ENCODE peak calls at places on chromosomes 4 and X, in six cellular contexts. One of them, this sample, is unnamed.

GRCh38 chrX:2299871-2300270 is 200.9 kb downstream of the DHRSX start:
- DNase-seq in osteocyte: no peak
- DNase-seq in brain microvascular endothelial cell: no peak
- DNase-seq in IMR-90: no peak
- DNase-seq in GM10248: no peak
- DNase-seq in natural killer cell: no peak
- DNase-seq in this sample: no peak

GRCh38 chr4:7398104-7398423 is 36.7 kb downstream of the PSAPL1 start:
- DNase-seq in GM10248: no peak
- DNase-seq in natural killer cell: no peak
- DNase-seq in IMR-90: peak; percentile 59
- DNase-seq in osteocyte: no peak
- DNase-seq in brain microvascular endothelial cell: peak; percentile 9
- DNase-seq in this sample: no peak

GRCh38 chrX:100911731-100912130 is 17.0 kb downstream of the XKRX start:
- DNase-seq in osteocyte: no peak
- DNase-seq in brain microvascular endothelial cell: no peak
- DNase-seq in natural killer cell: no peak
- DNase-seq in GM10248: no peak
- DNase-seq in IMR-90: no peak
- DNase-seq in this sample: no peak

GRCh38 chrX:74251006-74251930 is 52.7 kb upstream of the ZCCHC13 start:
- DNase-seq in brain microvascular endothelial cell: no peak
- DNase-seq in natural killer cell: no peak
- DNase-seq in IMR-90: peak; percentile 68
- DNase-seq in osteocyte: no peak
- DNase-seq in GM10248: no peak
- DNase-seq in this sample: peak; percentile 53

GRCh38 chrX:123740006-123740405 is 7.2 kb upstream of the THOC2 start:
- DNase-seq in IMR-90: no peak
- DNase-seq in GM10248: no peak
- DNase-seq in brain microvascular endothelial cell: no peak
- DNase-seq in osteocyte: no peak
- DNase-seq in natural killer cell: no peak
- DNase-seq in this sample: no peak

GRCh38 chr4:86498560-86499166 is 95.5 kb upstream of the PTPN13 start:
- DNase-seq in GM10248: peak; percentile 32
- DNase-seq in natural killer cell: no peak
- DNase-seq in brain microvascular endothelial cell: peak; percentile 53
- DNase-seq in osteocyte: no peak
- DNase-seq in IMR-90: peak; percentile 68
- DNase-seq in this sample: no peak

GRCh38 chr4:24470681-24471622 is 113.4 kb downstream of the DHX15 start:
- DNase-seq in natural killer cell: no peak
- DNase-seq in IMR-90: peak; percentile 43
- DNase-seq in GM10248: peak; percentile 64
- DNase-seq in osteocyte: no peak
- DNase-seq in brain microvascular endothelial cell: peak; percentile 45
- DNase-seq in this sample: no peak

GRCh38 chrX:15299945-15300851 is 15.2 kb downstream of the ASB11 start:
- DNase-seq in IMR-90: peak; percentile 30
- DNase-seq in natural killer cell: no peak
- DNase-seq in GM10248: no peak
- DNase-seq in osteocyte: no peak
- DNase-seq in brain microvascular endothelial cell: no peak
- DNase-seq in this sample: no peak

GRCh38 chr4:119646347-119647071 is 17.9 kb upstream of the PDE5A start:
- DNase-seq in natural killer cell: no peak
- DNase-seq in osteocyte: no peak
- DNase-seq in GM10248: no peak
- DNase-seq in brain microvascular endothelial cell: no peak
- DNase-seq in IMR-90: peak; percentile 31
- DNase-seq in this sample: no peak

GRCh38 chr4:74056114-74056857 is 17.8 kb upstream of the CXCL3 start:
- DNase-seq in osteocyte: no peak
- DNase-seq in GM10248: no peak
- DNase-seq in natural killer cell: no peak
- DNase-seq in brain microvascular endothelial cell: peak; percentile 31
- DNase-seq in IMR-90: peak; percentile 52
- DNase-seq in this sample: no peak

GRCh38 chr4:8739357-8739756 is 132.3 kb downstream of the HMX1 start:
- DNase-seq in natural killer cell: no peak
- DNase-seq in GM10248: no peak
- DNase-seq in osteocyte: peak; percentile 77
- DNase-seq in IMR-90: no peak
- DNase-seq in brain microvascular endothelial cell: no peak
- DNase-seq in this sample: peak; percentile 26

GRCh38 chrX:101803451-101803850 is 128.4 kb downstream of the ZMAT1 start:
- DNase-seq in osteocyte: no peak
- DNase-seq in brain microvascular endothelial cell: no peak
- DNase-seq in natural killer cell: no peak
- DNase-seq in IMR-90: peak; percentile 19
- DNase-seq in GM10248: no peak
- DNase-seq in this sample: no peak

GRCh38 chr4:38154251-38154650 is 194.1 kb downstream of the PTTG2 start:
- DNase-seq in osteocyte: no peak
- DNase-seq in GM10248: no peak
- DNase-seq in natural killer cell: no peak
- DNase-seq in IMR-90: peak; percentile 47
- DNase-seq in brain microvascular endothelial cell: no peak
- DNase-seq in this sample: no peak

GRCh38 chrX:41981481-41982013 is 58.2 kb upstream of the CASK start:
- DNase-seq in brain microvascular endothelial cell: no peak
- DNase-seq in osteocyte: no peak
- DNase-seq in GM10248: no peak
- DNase-seq in natural killer cell: no peak
- DNase-seq in IMR-90: no peak
- DNase-seq in this sample: no peak

GRCh38 chrX:10537308-10537707 is 83.1 kb downstream of the MID1 start:
- DNase-seq in IMR-90: no peak
- DNase-seq in natural killer cell: no peak
- DNase-seq in osteocyte: no peak
- DNase-seq in GM10248: no peak
- DNase-seq in brain microvascular endothelial cell: no peak
- DNase-seq in this sample: no peak

GRCh38 chr4:38180456-38180855 is 220.3 kb downstream of the PTTG2 start:
- DNase-seq in osteocyte: no peak
- DNase-seq in natural killer cell: no peak
- DNase-seq in GM10248: no peak
- DNase-seq in IMR-90: peak; percentile 47
- DNase-seq in brain microvascular endothelial cell: no peak
- DNase-seq in this sample: no peak

DNA sequence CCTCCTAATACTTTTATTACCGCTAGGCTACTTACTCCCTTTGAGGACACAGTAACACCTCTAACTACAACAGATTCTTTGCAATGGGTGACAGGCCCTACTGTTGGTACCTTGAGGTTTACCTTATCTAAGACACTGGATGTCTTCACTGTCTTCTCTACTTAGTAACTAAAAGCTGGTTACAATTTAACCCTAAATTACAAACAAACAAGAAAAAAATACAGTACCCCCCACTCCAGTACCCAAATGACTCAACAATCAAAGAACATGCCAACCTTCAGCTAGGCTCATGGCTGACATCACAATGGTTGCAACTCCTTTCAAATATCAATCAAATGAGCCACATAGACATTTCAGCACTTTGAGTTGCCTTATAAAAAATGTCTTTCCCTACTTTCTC is 198.0 kb downstream of the GUCY2F start:
- DNase-seq in osteocyte: no peak
- DNase-seq in natural killer cell: no peak
- DNase-seq in IMR-90: no peak
- DNase-seq in GM10248: no peak
- DNase-seq in brain microvascular endothelial cell: no peak
- DNase-seq in this sample: no peak
- TF ChIP-seq CTCF in osteocyte: no peak
- TF ChIP-seq CTCF in natural killer cell: no peak
- TF ChIP-seq CTCF in IMR-90: no peak
- TF ChIP-seq CTCF in GM10248: no peak
- TF ChIP-seq CTCF in brain microvascular endothelial cell: no peak
- TF ChIP-seq CTCF in this sample: no peak

DNA sequence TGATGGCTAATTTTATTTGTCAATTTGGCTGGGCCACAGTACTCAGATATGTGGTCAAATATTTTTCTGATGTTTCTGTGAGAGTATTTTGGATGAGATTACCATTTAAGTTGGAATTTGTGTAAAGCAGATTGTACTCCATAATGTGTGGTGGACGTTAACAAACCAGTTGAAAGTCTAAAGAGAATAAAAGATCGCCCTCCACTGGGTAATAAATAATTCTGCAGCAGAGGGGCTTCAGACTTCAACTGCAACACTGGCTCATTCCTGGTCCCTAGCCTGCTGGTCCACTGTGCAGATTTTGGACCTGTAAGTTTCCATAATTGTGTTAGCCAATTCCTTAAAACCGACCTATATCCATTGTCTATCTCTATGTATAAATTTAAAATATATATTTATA is 540.3 kb downstream of the PCDH18 start:
- DNase-seq in IMR-90: no peak
- DNase-seq in GM10248: no peak
- DNase-seq in osteocyte: no peak
- DNase-seq in natural killer cell: no peak
- DNase-seq in brain microvascular endothelial cell: no peak
- DNase-seq in this sample: no peak
- TF ChIP-seq CTCF in IMR-90: no peak
- TF ChIP-seq CTCF in GM10248: no peak
- TF ChIP-seq CTCF in osteocyte: no peak
- TF ChIP-seq CTCF in natural killer cell: no peak
- TF ChIP-seq CTCF in brain microvascular endothelial cell: no peak
- TF ChIP-seq CTCF in this sample: no peak

DNA sequence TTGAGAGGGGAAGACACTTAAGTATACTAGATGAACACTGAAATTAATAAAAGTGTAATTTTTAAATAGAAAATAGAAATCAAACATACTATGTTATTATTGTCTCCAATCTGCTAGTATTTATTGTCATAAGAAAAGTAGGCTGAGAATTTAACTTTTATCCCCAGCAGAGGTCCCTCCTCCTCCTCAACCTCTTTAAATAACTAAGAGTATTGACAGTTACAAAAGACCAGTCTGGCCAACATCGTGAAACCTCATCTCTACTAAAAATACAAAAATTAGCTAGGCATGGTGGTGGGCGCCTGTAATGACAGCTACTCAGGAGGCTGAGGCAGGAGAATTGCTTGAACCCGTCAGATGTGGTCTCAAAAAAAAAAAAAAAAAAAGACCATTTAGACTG is 4.1 kb downstream of the SLC30A9 start:
- DNase-seq in natural killer cell: no peak
- DNase-seq in IMR-90: no peak
- DNase-seq in osteocyte: no peak
- DNase-seq in GM10248: no peak
- DNase-seq in brain microvascular endothelial cell: no peak
- DNase-seq in this sample: no peak
- TF ChIP-seq CTCF in natural killer cell: no peak
- TF ChIP-seq CTCF in IMR-90: no peak
- TF ChIP-seq CTCF in osteocyte: peak; percentile 6
- TF ChIP-seq CTCF in GM10248: no peak
- TF ChIP-seq CTCF in brain microvascular endothelial cell: no peak
- TF ChIP-seq CTCF in this sample: no peak

GRCh38 chr4:110586137-110586850 is 36.6 kb downstream of the PITX2 start:
- DNase-seq in IMR-90: peak; percentile 69
- DNase-seq in brain microvascular endothelial cell: peak; percentile 48
- DNase-seq in GM10248: peak; percentile 29
- DNase-seq in osteocyte: no peak
- DNase-seq in natural killer cell: no peak
- DNase-seq in this sample: no peak
- TF ChIP-seq CTCF in IMR-90: peak; percentile 57
- TF ChIP-seq CTCF in brain microvascular endothelial cell: peak; percentile 59
- TF ChIP-seq CTCF in GM10248: peak; percentile 32
- TF ChIP-seq CTCF in osteocyte: peak; percentile 57
- TF ChIP-seq CTCF in natural killer cell: no peak
- TF ChIP-seq CTCF in this sample: no peak